ENCODE peak calls at places on chromosomes 6 and 20, in seven cellular contexts. R, X, S, L, T, P and Z are unnamed samples.

GRCh38 chr6:119442776-119443184 is 93.2 kb upstream of the MAN1A1 start:
- DNase-seq in R (no peak), X (peak; percentile 56), S (peak; percentile 74), L (no peak), T (no peak), P (no peak), Z (no peak)

GRCh38 chr20:31536575-31536974 is 22.3 kb downstream of the HM13 start:
- DNase-seq in R (no peak), X (no peak), S (no peak), L (no peak), T (no peak), P (no peak), Z (no peak)

GRCh38 chr6:149925253-149925973 is 2.5 kb upstream of the RAET1G start:
- DNase-seq in R (no peak), X (no peak), S (peak; percentile 24), L (no peak), T (no peak), P (peak; percentile 61), Z (no peak)

GRCh38 chr20:63641146-63641791 is 12.0 kb downstream of the STMN3 start:
- DNase-seq in R (no peak), X (no peak), S (peak; percentile 60), L (no peak), T (no peak), P (peak; percentile 77), Z (no peak)

GRCh38 chr6:10413850-10414765 is 766 bp downstream of the TFAP2A start:
- DNase-seq in R (no peak), X (no peak), S (no peak), L (no peak), T (peak; percentile 57), P (no peak), Z (peak; percentile 57)

GRCh38 chr6:146894624-146895023 is 295.9 kb downstream of the ADGB start:
- DNase-seq in R (no peak), X (no peak), S (no peak), L (no peak), T (no peak), P (no peak), Z (no peak)

GRCh38 chr6:97865612-97866011 is 582.6 kb upstream of the MMS22L start:
- DNase-seq in R (no peak), X (no peak), S (no peak), L (no peak), T (no peak), P (no peak), Z (no peak)

GRCh38 chr20:41136695-41137411 is 490 bp upstream of the PLCG1 start:
- DNase-seq in R (peak; percentile 92), X (peak; percentile 89), S (peak; percentile 86), L (peak; percentile 85), T (peak; percentile 92), P (peak; percentile 88), Z (peak; percentile 93)

GRCh38 chr20:5402903-5403531 is 86.3 kb upstream of the PROKR2 start:
- DNase-seq in R (no peak), X (no peak), S (peak; percentile 20), L (no peak), T (peak; percentile 17), P (no peak), Z (peak; percentile 54)

GRCh38 chr6:70574643-70575042 is 7.9 kb downstream of the SDHAF4 start:
- DNase-seq in R (no peak), X (no peak), S (no peak), L (no peak), T (no peak), P (no peak), Z (no peak)

DNA sequence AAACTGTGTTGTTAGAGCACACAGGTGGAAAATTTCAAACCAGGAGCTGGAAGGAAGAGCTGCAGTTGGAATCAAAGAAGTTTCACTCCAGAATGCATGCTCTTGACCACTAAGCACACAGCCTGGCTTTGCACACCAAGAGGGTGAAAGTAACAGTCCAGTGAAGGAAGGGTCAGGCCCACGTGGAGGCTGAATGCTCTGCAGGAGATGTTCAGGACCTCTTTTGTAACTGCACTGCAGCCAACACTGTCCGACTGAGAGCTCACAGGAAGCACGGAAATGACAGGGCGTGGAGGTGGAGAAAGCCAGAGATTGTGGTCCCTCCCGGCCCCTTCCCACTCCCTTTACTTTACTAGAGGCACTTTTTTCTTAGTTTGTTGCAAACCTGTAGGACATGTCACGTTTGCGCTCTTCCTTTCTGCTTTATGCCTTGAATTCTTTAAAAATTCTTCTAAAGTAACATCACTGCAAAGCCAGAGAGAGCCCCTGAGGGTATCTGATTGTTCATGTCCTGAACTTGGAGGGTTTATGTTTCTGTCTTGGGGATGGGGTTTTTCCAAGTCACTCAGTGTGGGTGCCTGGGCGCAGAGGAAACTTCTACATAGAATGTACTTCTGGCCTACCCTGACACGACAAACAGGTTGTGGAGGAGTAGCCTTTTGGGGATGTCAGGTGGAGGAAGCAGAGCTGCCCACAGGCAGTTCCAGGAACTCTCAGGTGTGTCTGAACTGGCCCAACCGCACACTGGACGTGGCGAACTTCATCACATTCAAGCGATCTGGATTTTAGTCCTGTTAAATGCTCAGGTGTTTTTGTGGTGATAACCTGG is 40.9 kb downstream of the JAG1 start:
- DNase-seq in R (no peak), X (no peak), S (peak; percentile 16), L (no peak), T (no peak), P (no peak), Z (no peak)
- H3K4me1 ChIP-seq in R (no peaks in the 10 kb centered on the region), X (peaks cover 97% of the 10 kb centered on the region), S (peaks cover 27% of the 10 kb centered on the region), L (peaks cover 8% of the 10 kb centered on the region), T (no peaks in the 10 kb centered on the region), P (peaks cover 25% of the 10 kb centered on the region), Z (peaks cover 10% of the 10 kb centered on the region)

GRCh38 chr6:159754401-159754800 is 7.4 kb upstream of the ACAT2 start:
- DNase-seq in R (no peak), X (no peak), S (no peak), L (no peak), T (no peak), P (no peak), Z (no peak)

GRCh38 chr6:159756508-159756907 is 5.3 kb upstream of the ACAT2 start:
- DNase-seq in R (no peak), X (no peak), S (no peak), L (no peak), T (no peak), P (no peak), Z (no peak)

GRCh38 chr6:159753081-159753872 is 8.6 kb upstream of the ACAT2 start:
- DNase-seq in R (no peak), X (no peak), S (no peak), L (no peak), T (no peak), P (no peak), Z (no peak)

GRCh38 chr6:159758031-159759001 is 3.5 kb upstream of the ACAT2 start:
- DNase-seq in R (no peak), X (no peak), S (peak; percentile 58), L (no peak), T (no peak), P (no peak), Z (no peak)

DNA sequence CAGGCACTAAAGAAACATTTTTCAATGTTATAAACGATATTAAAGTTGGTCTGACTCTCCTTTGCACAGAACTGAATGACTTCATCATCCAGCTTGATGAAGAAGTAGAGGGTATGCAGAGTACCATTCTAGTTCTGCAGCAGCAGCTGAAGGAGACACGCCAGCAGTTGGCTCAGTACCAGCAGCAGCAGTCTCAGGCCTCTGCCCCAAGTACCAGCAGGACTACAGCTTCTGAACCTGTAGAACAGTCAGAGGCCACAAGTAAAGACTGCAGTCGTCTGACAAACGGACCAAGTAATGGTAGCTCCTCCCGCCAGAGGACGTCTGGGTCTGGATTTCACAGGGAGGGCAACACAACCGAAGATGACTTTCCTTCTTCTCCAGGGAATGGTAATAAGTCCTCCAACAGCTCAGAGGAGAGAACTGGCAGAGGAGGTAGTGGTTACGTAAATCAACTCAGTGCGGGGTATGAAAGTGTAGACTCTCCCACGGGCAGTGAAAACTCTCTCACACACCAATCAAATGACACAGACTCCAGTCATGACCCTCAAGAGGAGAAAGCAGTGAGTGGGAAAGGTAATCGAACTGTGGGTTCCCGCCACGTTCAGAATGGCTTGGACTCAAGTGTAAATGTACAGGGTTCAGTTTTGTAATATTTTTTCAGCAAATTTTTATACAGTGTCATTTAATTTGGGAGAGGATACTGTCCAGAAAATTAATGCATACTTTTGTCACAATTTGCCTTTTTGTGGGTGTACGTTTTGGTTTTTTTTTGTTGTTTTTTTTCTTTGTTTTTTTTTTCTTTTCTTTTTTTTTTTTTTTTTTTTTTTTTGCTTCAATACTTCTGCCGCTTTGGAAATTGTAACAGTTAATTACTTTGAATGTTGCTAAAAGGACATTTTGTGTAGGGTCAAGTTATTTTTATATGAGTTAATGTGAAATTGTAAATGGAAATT is 6.6 kb upstream of the ACAT2 start:
- DNase-seq in R (no peak), X (no peak), S (no peak), L (no peak), T (no peak), P (no peak), Z (no peak)
- H3K36me3 ChIP-seq in R (peaks cover 2% of the 10 kb centered on the region), X (peaks cover 70% of the 10 kb centered on the region), S (peaks cover 90% of the 10 kb centered on the region), L (peaks cover 23% of the 10 kb centered on the region), T (peaks cover 27% of the 10 kb centered on the region), P (peaks cover 87% of the 10 kb centered on the region), Z (no peaks in the 10 kb centered on the region)

GRCh38 chr6:41423002-41423401 is 87.6 kb downstream of the NCR2 start:
- DNase-seq in R (no peak), X (no peak), S (no peak), L (no peak), T (no peak), P (no peak), Z (no peak)

GRCh38 chr6:41422156-41422555 is 86.7 kb downstream of the NCR2 start:
- DNase-seq in R (no peak), X (no peak), S (no peak), L (no peak), T (no peak), P (no peak), Z (no peak)

GRCh38 chr6:41426438-41426851 is 91.0 kb downstream of the NCR2 start:
- DNase-seq in R (no peak), X (no peak), S (peak; percentile 42), L (no peak), T (no peak), P (no peak), Z (no peak)

GRCh38 chr6:41425511-41425910 is 90.1 kb downstream of the NCR2 start:
- DNase-seq in R (no peak), X (no peak), S (no peak), L (no peak), T (no peak), P (no peak), Z (no peak)

GRCh38 chr6:41424370-41425058 is 89.1 kb downstream of the NCR2 start:
- DNase-seq in R (peak; percentile 82), X (peak; percentile 92), S (peak; percentile 75), L (peak; percentile 83), T (peak; percentile 81), P (peak; percentile 71), Z (peak; percentile 88)
- H3K27me3 ChIP-seq in R (no peaks in the 10 kb centered on the region), X (no peaks in the 10 kb centered on the region), S (peaks cover 75% of the 10 kb centered on the region), L (no peaks in the 10 kb centered on the region), T (peaks cover 29% of the 10 kb centered on the region), P (peaks cover 26% of the 10 kb centered on the region), Z (no peaks in the 10 kb centered on the region)

DNA sequence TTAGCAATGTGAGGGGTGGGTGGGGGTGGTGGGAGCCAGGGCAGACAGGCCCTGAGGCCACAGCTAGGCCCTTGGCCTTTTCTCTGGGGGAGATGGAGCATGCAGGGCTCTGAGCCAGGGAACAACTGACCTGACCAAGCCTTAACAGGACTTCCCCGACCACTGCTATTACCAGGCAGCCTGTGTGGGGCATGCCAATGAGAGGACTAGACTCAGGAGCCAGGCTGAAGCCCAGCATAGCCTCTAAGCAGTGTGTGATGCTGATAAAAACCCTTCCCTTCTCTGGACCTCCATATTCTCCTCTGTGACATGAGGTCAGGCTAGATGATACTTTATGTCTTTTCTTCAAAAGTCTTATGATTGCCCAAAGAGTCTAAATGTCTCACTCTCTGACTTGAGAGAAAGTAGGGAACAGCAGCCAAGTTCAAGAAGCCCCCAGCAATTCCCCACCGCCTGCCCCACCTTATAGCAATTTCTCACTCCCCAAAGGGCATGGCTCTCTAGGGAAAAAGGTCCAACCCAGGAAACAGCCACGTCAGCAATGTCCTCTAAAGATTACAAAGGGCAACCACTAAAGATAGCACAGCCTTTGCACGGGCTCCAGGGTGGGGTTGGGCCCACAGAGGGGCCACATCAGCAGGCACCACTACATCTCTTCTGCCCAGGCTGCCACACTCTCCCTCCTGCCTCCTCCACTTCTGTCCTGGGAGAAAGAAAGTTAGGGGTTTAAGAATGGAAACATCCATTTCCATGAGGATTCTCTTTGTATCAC is 71.3 kb downstream of the TRERF1 start:
- DNase-seq in R (no peak), X (no peak), S (no peak), L (no peak), T (no peak), P (no peak), Z (no peak)
- H3K4me1 ChIP-seq in R (no peaks in the 10 kb centered on the region), X (no peaks in the 10 kb centered on the region), S (peaks cover 4% of the 10 kb centered on the region), L (no peaks in the 10 kb centered on the region), T (no peaks in the 10 kb centered on the region), P (peaks cover 8% of the 10 kb centered on the region), Z (no peaks in the 10 kb centered on the region)